ENCODE peak calls at places on chromosome 13, in ten cellular contexts. Q, X, Y, H, C, T, G, D, F and N are unnamed samples.

GRCh38 chr13:67355791-67356190 is 125.7 kb upstream of the PCDH9 start:
- DNase-seq in Q (no peak), X (no peak), Y (no peak), H (no peak), C (no peak), T (no peak), G (no peak), D (no peak), F (no peak), N (no peak)

GRCh38 chr13:32019612-32020233 is 11.9 kb upstream of the FRY start:
- DNase-seq in Q (no peak), X (peak), Y (peak), H (peak), C (peak), T (no peak), G (peak), D (peak), F (no peak), N (no peak)

GRCh38 chr13:111076156-111077013 is 38.7 kb upstream of the ARHGEF7 start:
- DNase-seq in Q (no peak), X (no peak), Y (no peak), H (no peak), C (no peak), T (no peak), G (no peak), D (no peak), F (no peak), N (no peak)

GRCh38 chr13:26021516-26021915 is 30.3 kb downstream of the SHISA2 start:
- DNase-seq in Q (no peak), X (no peak), Y (no peak), H (no peak), C (no peak), T (no peak), G (no peak), D (no peak), F (no peak), N (peak)

GRCh38 chr13:100244431-100244830 is 155.5 kb downstream of the PCCA start:
- DNase-seq in Q (no peak), X (no peak), Y (no peak), H (no peak), C (peak), T (no peak), G (no peak), D (no peak), F (no peak), N (no peak)

GRCh38 chr13:114185182-114185971 is 6.3 kb downstream of the CFAP97D2 start:
- DNase-seq in Q (no peak), X (no peak), Y (no peak), H (no peak), C (no peak), T (no peak), G (no peak), D (no peak), F (no peak), N (no peak)

GRCh38 chr13:66567899-66568612 is 662.1 kb downstream of the PCDH9 start:
- DNase-seq in Q (no peak), X (no peak), Y (no peak), H (no peak), C (no peak), T (no peak), G (no peak), D (no peak), F (no peak), N (no peak)

GRCh38 chr13:31124225-31124624 is 37.5 kb downstream of the HSPH1 start:
- DNase-seq in Q (no peak), X (no peak), Y (no peak), H (no peak), C (no peak), T (no peak), G (no peak), D (no peak), F (no peak), N (no peak)

GRCh38 chr13:95176611-95177259 is 124.5 kb downstream of the ABCC4 start:
- DNase-seq in Q (no peak), X (no peak), Y (no peak), H (peak), C (peak), T (no peak), G (no peak), D (peak), F (no peak), N (no peak)